ENCODE peak calls at places on chromosome 7, in ten cellular contexts. V, G, E, W, I, C, F, S, T and O are unnamed samples.

GRCh38 chr7:83072576-83073517 is 89.8 kb downstream of the PCLO start:
- DNase-seq in V (no peak), G (no peak), E (no peak), W (no peak), I (no peak), C (no peak), F (no peak), S (peak; percentile 2), T (no peak), O (no peak)

GRCh38 chr7:131107343-131108211 is 220.1 kb upstream of the MKLN1 start:
- DNase-seq in V (peak; percentile 80), G (peak; percentile 32), E (peak; percentile 84), W (peak; percentile 91), I (peak; percentile 81), C (peak; percentile 86), F (peak; percentile 15), S (peak; percentile 87), T (peak; percentile 92), O (peak; percentile 60)

GRCh38 chr7:106773228-106773627 is 91.9 kb upstream of the PIK3CG start:
- DNase-seq in V (no peak), G (no peak), E (no peak), W (no peak), I (no peak), C (no peak), F (no peak), S (no peak), T (no peak), O (no peak)

GRCh38 chr7:131654668-131655326 is 98.4 kb upstream of the PODXL start:
- DNase-seq in V (peak; percentile 84), G (peak; percentile 97), E (peak; percentile 48), W (peak; percentile 86), I (peak; percentile 70), C (peak; percentile 91), F (peak; percentile 74), S (peak; percentile 77), T (peak; percentile 81), O (peak; percentile 63)

GRCh38 chr7:51069411-51070083 is 247.1 kb downstream of the COBL start:
- DNase-seq in V (no peak), G (no peak), E (no peak), W (no peak), I (peak; percentile 7), C (no peak), F (no peak), S (no peak), T (no peak), O (no peak)

GRCh38 chr7:9349625-9350024 is 916.2 kb downstream of the NXPH1 start:
- DNase-seq in V (no peak), G (no peak), E (no peak), W (no peak), I (no peak), C (no peak), F (no peak), S (no peak), T (no peak), O (no peak)

GRCh38 chr7:22074961-22075360 is 129.3 kb upstream of the CDCA7L start:
- DNase-seq in V (no peak), G (no peak), E (no peak), W (no peak), I (no peak), C (no peak), F (no peak), S (no peak), T (no peak), O (no peak)

GRCh38 chr7:47441796-47442744 is 139.8 kb downstream of the TNS3 start:
- DNase-seq in V (no peak), G (no peak), E (no peak), W (no peak), I (no peak), C (peak; percentile 39), F (no peak), S (peak; percentile 59), T (no peak), O (no peak)

GRCh38 chr7:68146970-68147369 is 1150.3 kb downstream of the TYW1 start:
- DNase-seq in V (no peak), G (no peak), E (no peak), W (no peak), I (peak; percentile 26), C (no peak), F (no peak), S (no peak), T (no peak), O (no peak)

GRCh38 chr7:77651544-77652162 is 44.6 kb upstream of the RSBN1L start:
- DNase-seq in V (peak; percentile 44), G (no peak), E (no peak), W (no peak), I (peak; percentile 28), C (no peak), F (no peak), S (peak; percentile 29), T (peak; percentile 60), O (no peak)

GRCh38 chr7:79529896-79530235 is 76.4 kb upstream of the MAGI2 start:
- DNase-seq in V (no peak), G (no peak), E (no peak), W (no peak), I (no peak), C (no peak), F (no peak), S (no peak), T (no peak), O (no peak)

GRCh38 chr7:71454981-71455380 is 323.0 kb downstream of the GALNT17 start:
- DNase-seq in V (no peak), G (no peak), E (no peak), W (no peak), I (no peak), C (no peak), F (no peak), S (no peak), T (no peak), O (no peak)

GRCh38 chr7:1603346-1604211 is 33.7 kb upstream of the PSMG3 start:
- DNase-seq in V (no peak), G (no peak), E (no peak), W (peak; percentile 7), I (no peak), C (no peak), F (no peak), S (no peak), T (no peak), O (no peak)

GRCh38 chr7:98202367-98203195 is 8.7 kb upstream of the BHLHA15 start:
- DNase-seq in V (peak; percentile 64), G (no peak), E (peak; percentile 53), W (peak; percentile 91), I (no peak), C (no peak), F (no peak), S (no peak), T (no peak), O (no peak)

GRCh38 chr7:7698930-7699329 is 19.5 kb downstream of the RPA3 start:
- DNase-seq in V (no peak), G (no peak), E (no peak), W (no peak), I (no peak), C (no peak), F (no peak), S (no peak), T (no peak), O (no peak)